ENCODE peak calls at places on chromosomes 5 and 9, in eight cellular contexts. J is Peyer's patch, V is NT2/D1, X is BJ, L is tibial artery, U is left ventricle myocardium inferior, W is sigmoid colon, S is heart right ventricle. K is an unnamed sample.
A peak's percentile ranks its signal among the peaks of the same experiment; 100 is the strongest.

GRCh38 chr5:68074633-68075032 is 140.9 kb upstream of the PIK3R1 start:
- DNase-seq in J (no peak), V (no peak), X (no peak), L (no peak), U (no peak), W (no peak), S (no peak), K (no peak)

GRCh38 chr5:143860211-143860610 is 48.2 kb downstream of the HMHB1 start:
- DNase-seq in J (no peak), V (no peak), X (no peak), L (no peak), U (no peak), W (no peak), S (no peak), K (no peak)

GRCh38 chr5:146291421-146292074 is 47.1 kb upstream of the POU4F3 start:
- DNase-seq in J (no peak), V (peak; percentile 38), X (no peak), L (no peak), U (no peak), W (no peak), S (no peak), K (no peak)

GRCh38 chr5:170283296-170283695 is 14.3 kb downstream of the LCP2 start:
- DNase-seq in J (no peak), V (no peak), X (no peak), L (no peak), U (no peak), W (peak; percentile 17), S (no peak), K (no peak)

GRCh38 chr5:144698454-144698853 is 527.8 kb downstream of the KCTD16 start:
- DNase-seq in J (no peak), V (no peak), X (no peak), L (no peak), U (no peak), W (no peak), S (no peak), K (no peak)

GRCh38 chr5:141476132-141476909 is 555 bp downstream of the PCDHGC3 start:
- DNase-seq in J (peak; percentile 18), V (no peak), X (peak; percentile 24), L (peak; percentile 68), U (peak; percentile 64), W (peak; percentile 85), S (peak; percentile 69), K (peak; percentile 83)

GRCh38 chr9:78967557-78968212 is 604.1 kb upstream of the TLE4 start:
- DNase-seq in J (no peak), V (no peak), X (no peak), L (no peak), U (no peak), W (no peak), S (no peak), K (no peak)

GRCh38 chr5:78920604-78921003 is 64.5 kb downstream of the ARSB start:
- DNase-seq in J (no peak), V (no peak), X (no peak), L (no peak), U (no peak), W (no peak), S (no peak), K (peak; percentile 8)

GRCh38 chr5:65892801-65893200 is 33.6 kb upstream of the ERBIN start:
- DNase-seq in J (no peak), V (no peak), X (no peak), L (no peak), U (no peak), W (no peak), S (no peak), K (no peak)

GRCh38 chr5:123951204-123951977 is 439.4 kb downstream of the CSNK1G3 start:
- DNase-seq in J (no peak), V (no peak), X (peak; percentile 81), L (no peak), U (no peak), W (no peak), S (no peak), K (peak; percentile 59)

GRCh38 chr5:34854459-34855174 is 15.7 kb downstream of the TTC23L start:
- DNase-seq in J (no peak), V (no peak), X (no peak), L (no peak), U (no peak), W (no peak), S (no peak), K (peak; percentile 35)

GRCh38 chr5:72402381-72402890 is 82.3 kb downstream of the PTCD2 start:
- DNase-seq in J (no peak), V (no peak), X (peak; percentile 83), L (no peak), U (no peak), W (no peak), S (no peak), K (no peak)

GRCh38 chr9:33344145-33344544 is 53.8 kb downstream of the NFX1 start:
- DNase-seq in J (no peak), V (no peak), X (no peak), L (no peak), U (no peak), W (no peak), S (no peak), K (no peak)

GRCh38 chr9:33341182-33341581 is 50.9 kb downstream of the NFX1 start:
- DNase-seq in J (no peak), V (no peak), X (no peak), L (no peak), U (no peak), W (no peak), S (no peak), K (no peak)

DNA sequence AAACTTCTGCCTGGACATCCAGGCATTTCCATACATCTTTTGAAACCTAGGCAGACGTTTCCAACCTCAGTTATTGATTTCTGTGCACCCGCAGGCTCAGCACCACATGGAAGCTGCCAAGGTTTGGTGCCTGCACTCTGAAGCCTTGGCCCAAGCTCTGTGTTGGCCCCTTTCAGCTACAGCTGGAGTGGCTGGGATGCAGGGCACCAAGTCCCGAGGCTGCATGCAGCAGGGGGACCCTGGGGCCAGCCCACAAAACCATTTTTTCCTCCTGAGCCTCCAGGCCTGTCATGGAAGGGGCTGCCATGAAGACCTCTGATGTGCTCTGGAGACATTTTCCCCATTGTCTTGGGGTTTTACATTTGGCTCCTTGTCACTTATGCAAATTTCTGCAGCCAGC is 49.9 kb downstream of the NFX1 start:
- DNase-seq in J (no peak), V (no peak), X (no peak), L (no peak), U (no peak), W (no peak), S (no peak), K (no peak)
- H3K36me3 ChIP-seq in J (peaks cover 100% of the 10 kb centered on the region), V (peaks cover 87% of the 10 kb centered on the region), X (peaks cover 15% of the 10 kb centered on the region), L (peaks cover 100% of the 10 kb centered on the region), U (peaks cover 100% of the 10 kb centered on the region), W (peaks cover 16% of the 10 kb centered on the region), S (peaks cover 100% of the 10 kb centered on the region), K (peaks cover 75% of the 10 kb centered on the region)

GRCh38 chr9:126614455-126615248 is 924 bp downstream of the LMX1B start:
- DNase-seq in J (no peak), V (no peak), X (no peak), L (peak; percentile 18), U (no peak), W (peak; percentile 35), S (no peak), K (no peak)

GRCh38 chr9:126617003-126617739 is 3.4 kb downstream of the LMX1B start:
- DNase-seq in J (no peak), V (no peak), X (no peak), L (no peak), U (no peak), W (no peak), S (no peak), K (no peak)

GRCh38 chr9:126616521-126616976 is 2.8 kb downstream of the LMX1B start:
- DNase-seq in J (no peak), V (no peak), X (no peak), L (no peak), U (no peak), W (no peak), S (no peak), K (no peak)

GRCh38 chr9:126615251-126615790 is 1.6 kb downstream of the LMX1B start:
- DNase-seq in J (no peak), V (no peak), X (no peak), L (no peak), U (no peak), W (no peak), S (peak; percentile 38), K (no peak)

DNA sequence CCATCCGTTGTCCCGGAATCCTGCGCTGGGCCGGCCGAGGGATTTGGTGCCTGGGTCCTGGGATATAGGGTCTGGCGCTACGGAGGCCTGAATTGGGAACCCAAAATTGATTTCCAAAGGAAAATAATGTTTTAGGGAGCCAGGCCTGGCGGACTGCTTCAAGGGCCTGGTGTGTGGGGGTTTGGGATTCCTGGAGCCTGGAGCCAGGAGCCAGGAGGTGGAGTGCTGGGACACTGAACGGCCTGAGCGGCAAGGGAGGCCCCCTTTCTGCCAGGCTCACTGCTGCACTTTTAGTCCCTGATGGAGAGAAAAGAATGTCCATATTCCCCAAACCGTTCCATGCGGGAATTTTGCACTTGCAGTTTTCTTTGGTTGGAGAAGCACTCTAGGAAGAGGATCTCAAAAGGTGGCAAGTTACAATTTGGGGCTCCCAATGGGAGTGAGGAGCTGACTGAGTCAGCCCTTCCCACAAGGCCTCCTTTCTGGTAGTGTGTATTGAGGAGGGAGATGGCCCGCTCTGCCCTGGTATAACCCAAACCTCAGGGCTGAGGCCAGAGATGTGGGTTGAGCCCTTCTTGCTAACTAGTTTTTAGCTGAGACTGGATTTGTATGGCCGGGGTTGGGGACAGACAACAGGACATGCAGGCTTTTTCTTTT is 2.2 kb downstream of the LMX1B start:
- DNase-seq in J (no peak), V (no peak), X (no peak), L (no peak), U (no peak), W (no peak), S (no peak), K (no peak)
- H3K4me3 ChIP-seq in J (no peak overlapping the region), V (no peak overlapping the region), X (no peak overlapping the region), L (no peak overlapping the region), U (peak overlapping the region; percentile 64), W (peak overlapping the region; percentile 1), S (peak overlapping the region; percentile 44), K (no peak overlapping the region)

GRCh38 chr9:106933470-106933869 is 70.5 kb downstream of the ZNF462 start:
- DNase-seq in J (no peak), V (no peak), X (no peak), L (no peak), U (no peak), W (no peak), S (no peak), K (no peak)

GRCh38 chr9:106930477-106930876 is 67.5 kb downstream of the ZNF462 start:
- DNase-seq in J (no peak), V (no peak), X (no peak), L (no peak), U (no peak), W (no peak), S (no peak), K (no peak)

GRCh38 chr9:106934424-106934823 is 71.5 kb downstream of the ZNF462 start:
- DNase-seq in J (no peak), V (no peak), X (no peak), L (no peak), U (no peak), W (no peak), S (no peak), K (no peak)

GRCh38 chr9:106932675-106933074 is 69.7 kb downstream of the ZNF462 start:
- DNase-seq in J (no peak), V (no peak), X (no peak), L (no peak), U (no peak), W (no peak), S (no peak), K (no peak)

GRCh38 chr9:106932178-106932577 is 69.2 kb downstream of the ZNF462 start:
- DNase-seq in J (no peak), V (no peak), X (no peak), L (no peak), U (no peak), W (no peak), S (no peak), K (no peak)
- H3K36me3 ChIP-seq in J (peaks cover 37% of the 10 kb centered on the region), V (peaks cover 88% of the 10 kb centered on the region), X (peaks cover 4% of the 10 kb centered on the region), L (peaks cover 30% of the 10 kb centered on the region), U (peaks cover 73% of the 10 kb centered on the region), W (peaks cover 16% of the 10 kb centered on the region), S (peaks cover 84% of the 10 kb centered on the region), K (peaks cover 2% of the 10 kb centered on the region)

GRCh38 chr5:174338204-174339010 is 292.9 kb downstream of the NSG2 start:
- DNase-seq in J (no peak), V (no peak), X (no peak), L (no peak), U (no peak), W (no peak), S (no peak), K (peak; percentile 85)
- H3K4me3 ChIP-seq in J (no peak overlapping the region), V (no peak overlapping the region), X (no peak overlapping the region), L (no peak overlapping the region), U (no peak overlapping the region), W (no peak overlapping the region), S (no peak overlapping the region), K (no peak overlapping the region)